ENCODE peak calls at places on chromosomes 7 and 10, in four cellular contexts. One of them, this sample, is unnamed.

GRCh38 chr10:47370015-47370767 is 13.9 kb downstream of the ZNF488 start:
- DNase-seq in glutamatergic neuron: no peak
- DNase-seq in GM23338: no peak
- DNase-seq in suprapubic skin: peak
- DNase-seq in this sample: no peak

GRCh38 chr7:2729893-2730716 is 42.1 kb downstream of the AMZ1 start:
- DNase-seq in glutamatergic neuron: no peak
- DNase-seq in suprapubic skin: peak
- DNase-seq in GM23338: no peak
- DNase-seq in this sample: no peak

GRCh38 chr10:24866615-24867583 is 85.5 kb downstream of the PRTFDC1 start:
- DNase-seq in suprapubic skin: no peak
- DNase-seq in GM23338: peak
- DNase-seq in glutamatergic neuron: no peak
- DNase-seq in this sample: no peak

GRCh38 chr10:116780691-116781205 is 38.4 kb upstream of the HSPA12A start:
- DNase-seq in GM23338: no peak
- DNase-seq in glutamatergic neuron: no peak
- DNase-seq in suprapubic skin: no peak
- DNase-seq in this sample: no peak

GRCh38 chr7:75776295-75776971 is 4.4 kb upstream of the CCL26 start:
- DNase-seq in GM23338: no peak
- DNase-seq in suprapubic skin: no peak
- DNase-seq in glutamatergic neuron: no peak
- DNase-seq in this sample: no peak

GRCh38 chr7:80876894-80877414 is 41.9 kb downstream of the SEMA3C start:
- DNase-seq in suprapubic skin: no peak
- DNase-seq in glutamatergic neuron: peak
- DNase-seq in GM23338: no peak
- DNase-seq in this sample: no peak

GRCh38 chr7:143002106-143002505 is 24.8 kb downstream of the OR9A2 start:
- DNase-seq in suprapubic skin: no peak
- DNase-seq in glutamatergic neuron: no peak
- DNase-seq in GM23338: peak
- DNase-seq in this sample: no peak

GRCh38 chr7:13496971-13497370 is 492.5 kb downstream of the ETV1 start:
- DNase-seq in GM23338: no peak
- DNase-seq in glutamatergic neuron: no peak
- DNase-seq in suprapubic skin: no peak
- DNase-seq in this sample: no peak

GRCh38 chr10:86721232-86721631 is 35.2 kb upstream of the BMPR1A start:
- DNase-seq in glutamatergic neuron: no peak
- DNase-seq in suprapubic skin: no peak
- DNase-seq in GM23338: no peak
- DNase-seq in this sample: no peak

GRCh38 chr10:88415533-88416130 is 167.5 kb downstream of the RNLS start:
- DNase-seq in glutamatergic neuron: no peak
- DNase-seq in suprapubic skin: no peak
- DNase-seq in GM23338: peak
- DNase-seq in this sample: no peak

GRCh38 chr10:108204528-108205313 is 1040.2 kb upstream of the SORCS1 start:
- DNase-seq in suprapubic skin: no peak
- DNase-seq in glutamatergic neuron: peak
- DNase-seq in GM23338: peak
- DNase-seq in this sample: peak

GRCh38 chr10:84510121-84510520 is 181.7 kb downstream of the CCSER2 start:
- DNase-seq in GM23338: no peak
- DNase-seq in glutamatergic neuron: no peak
- DNase-seq in suprapubic skin: no peak
- DNase-seq in this sample: no peak

GRCh38 chr7:101804642-101805401 is 12.6 kb upstream of the CUX1 start:
- DNase-seq in glutamatergic neuron: no peak
- DNase-seq in GM23338: peak
- DNase-seq in suprapubic skin: no peak
- DNase-seq in this sample: no peak

GRCh38 chr10:94123253-94123995 is 129.7 kb downstream of the PLCE1 start:
- DNase-seq in GM23338: peak
- DNase-seq in suprapubic skin: no peak
- DNase-seq in glutamatergic neuron: no peak
- DNase-seq in this sample: no peak

GRCh38 chr7:136062625-136063336 is 85.6 kb upstream of the MTPN start:
- DNase-seq in GM23338: no peak
- DNase-seq in glutamatergic neuron: no peak
- DNase-seq in suprapubic skin: no peak
- DNase-seq in this sample: no peak

GRCh38 chr10:92068900-92069299 is 145.3 kb downstream of the BTAF1 start:
- DNase-seq in suprapubic skin: no peak
- DNase-seq in glutamatergic neuron: no peak
- DNase-seq in GM23338: no peak
- DNase-seq in this sample: no peak

GRCh38 chr7:26618458-26618857 is 245.9 kb downstream of the SKAP2 start:
- DNase-seq in glutamatergic neuron: no peak
- DNase-seq in GM23338: no peak
- DNase-seq in suprapubic skin: no peak
- DNase-seq in this sample: no peak

GRCh38 chr7:26619348-26619747 is 245.0 kb downstream of the SKAP2 start:
- DNase-seq in glutamatergic neuron: no peak
- DNase-seq in GM23338: no peak
- DNase-seq in suprapubic skin: no peak
- DNase-seq in this sample: no peak

GRCh38 chr7:26617066-26617465 is 247.3 kb downstream of the SKAP2 start:
- DNase-seq in glutamatergic neuron: no peak
- DNase-seq in suprapubic skin: no peak
- DNase-seq in GM23338: no peak
- DNase-seq in this sample: no peak

GRCh38 chr7:26618898-26619297 is 245.5 kb downstream of the SKAP2 start:
- DNase-seq in glutamatergic neuron: no peak
- DNase-seq in GM23338: no peak
- DNase-seq in suprapubic skin: no peak
- DNase-seq in this sample: no peak

GRCh38 chr7:26620352-26620751 is 244.0 kb downstream of the SKAP2 start:
- DNase-seq in GM23338: peak
- DNase-seq in suprapubic skin: no peak
- DNase-seq in glutamatergic neuron: peak
- DNase-seq in this sample: no peak
- TF ChIP-seq CTCF in GM23338: peak
- TF ChIP-seq CTCF in suprapubic skin: no peak
- TF ChIP-seq CTCF in glutamatergic neuron: no peak
- TF ChIP-seq CTCF in this sample: no peak

GRCh38 chr10:7818295-7819125 is at the start of gene TAF3:
- DNase-seq in glutamatergic neuron: peak
- DNase-seq in suprapubic skin: peak
- DNase-seq in GM23338: peak
- DNase-seq in this sample: peak
- TF ChIP-seq CTCF in glutamatergic neuron: no peak
- TF ChIP-seq CTCF in suprapubic skin: no peak
- TF ChIP-seq CTCF in GM23338: no peak
- TF ChIP-seq CTCF in this sample: no peak

GRCh38 chr10:53843691-53844362 is 957.2 kb downstream of the PCDH15 start:
- DNase-seq in suprapubic skin: no peak
- DNase-seq in GM23338: no peak
- DNase-seq in glutamatergic neuron: no peak
- DNase-seq in this sample: no peak

GRCh38 chr10:53840668-53841067 is 960.4 kb downstream of the PCDH15 start:
- DNase-seq in suprapubic skin: no peak
- DNase-seq in GM23338: no peak
- DNase-seq in glutamatergic neuron: no peak
- DNase-seq in this sample: no peak

GRCh38 chr10:53836638-53837037 is 964.4 kb downstream of the PCDH15 start:
- DNase-seq in glutamatergic neuron: no peak
- DNase-seq in suprapubic skin: no peak
- DNase-seq in GM23338: no peak
- DNase-seq in this sample: no peak

GRCh38 chr10:53841746-53842145 is 959.3 kb downstream of the PCDH15 start:
- DNase-seq in glutamatergic neuron: no peak
- DNase-seq in suprapubic skin: no peak
- DNase-seq in GM23338: no peak
- DNase-seq in this sample: no peak

DNA sequence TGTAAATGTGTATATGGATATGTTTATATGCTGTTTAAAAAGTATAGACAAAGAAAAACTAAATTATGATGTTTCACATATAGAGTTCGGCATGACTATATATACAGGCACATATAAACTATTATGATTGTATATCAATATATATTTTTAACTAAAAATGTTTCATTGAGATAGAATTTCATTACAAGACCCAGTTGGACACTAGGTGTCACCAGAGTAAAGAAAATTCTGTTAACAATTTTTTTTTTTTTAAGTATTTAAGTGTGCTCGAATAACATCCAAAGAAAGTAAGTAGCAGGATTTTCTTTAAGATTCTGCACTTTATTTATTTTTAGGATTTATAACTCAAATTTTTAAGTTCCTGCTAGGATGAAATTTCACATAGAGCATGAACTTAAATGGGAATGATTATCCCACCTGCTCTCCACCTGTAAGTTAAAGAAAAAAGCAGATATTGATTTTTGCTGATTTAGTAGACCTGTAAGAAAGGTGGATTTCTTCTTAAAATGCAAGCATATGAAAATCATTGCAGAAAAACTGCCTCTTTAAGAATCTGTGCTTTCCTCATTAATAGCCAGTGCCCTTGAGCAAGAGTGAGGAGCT is 961.5 kb downstream of the PCDH15 start:
- DNase-seq in suprapubic skin: no peak
- DNase-seq in glutamatergic neuron: no peak
- DNase-seq in GM23338: peak
- DNase-seq in this sample: no peak
- TF ChIP-seq CTCF in suprapubic skin: no peak
- TF ChIP-seq CTCF in glutamatergic neuron: peak
- TF ChIP-seq CTCF in GM23338: no peak
- TF ChIP-seq CTCF in this sample: peak

DNA sequence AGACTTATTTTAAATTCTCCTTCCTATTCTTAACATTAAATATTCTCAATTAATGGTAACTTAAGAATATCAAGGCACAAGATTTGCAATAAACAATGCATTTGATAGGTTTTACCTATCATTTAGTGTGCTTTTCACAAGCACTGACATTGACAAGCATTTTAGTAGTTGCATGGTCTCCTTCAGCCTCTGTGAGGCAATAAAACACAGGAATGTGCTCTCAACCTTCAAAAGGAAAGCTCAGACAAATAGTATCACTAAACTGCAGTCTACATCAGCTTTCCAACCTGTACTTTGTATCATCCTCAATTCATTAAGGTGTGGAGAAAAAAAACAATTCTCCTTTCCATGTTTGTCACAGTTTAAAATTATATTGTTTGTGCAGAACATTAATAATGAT is 51.1 kb upstream of the TSPAN13 start:
- DNase-seq in glutamatergic neuron: no peak
- DNase-seq in GM23338: no peak
- DNase-seq in suprapubic skin: no peak
- DNase-seq in this sample: no peak
- TF ChIP-seq CTCF in glutamatergic neuron: no peak
- TF ChIP-seq CTCF in GM23338: peak
- TF ChIP-seq CTCF in suprapubic skin: no peak
- TF ChIP-seq CTCF in this sample: no peak

GRCh38 chr10:103449208-103450144 is 2.7 kb downstream of the CALHM2 start:
- DNase-seq in glutamatergic neuron: no peak
- DNase-seq in GM23338: no peak
- DNase-seq in suprapubic skin: no peak
- DNase-seq in this sample: no peak
- TF ChIP-seq CTCF in glutamatergic neuron: no peak
- TF ChIP-seq CTCF in GM23338: no peak
- TF ChIP-seq CTCF in suprapubic skin: no peak
- TF ChIP-seq CTCF in this sample: no peak

This sample was measured in GM10248.